ENCODE peak calls at places on chromosomes 16 and 17, in six cellular contexts. O, Y, P, U, R and E are unnamed samples.

GRCh38 chr16:10151718-10152117 is 30.5 kb downstream of the GRIN2A start:
- DNase-seq in O (no peak), Y (no peak), P (no peak), U (no peak), R (no peak), E (no peak)

GRCh38 chr17:78434455-78435329 is 56.2 kb downstream of the PGS1 start:
- DNase-seq in O (no peak), Y (no peak), P (no peak), U (no peak), R (no peak), E (no peak)

GRCh38 chr17:58172369-58173071 is 5.7 kb downstream of the OR4D2 start:
- DNase-seq in O (no peak), Y (peak), P (peak), U (peak), R (no peak), E (peak)

GRCh38 chr17:79273660-79274059 is 199.0 kb downstream of the ENGASE start:
- DNase-seq in O (no peak), Y (no peak), P (no peak), U (no peak), R (no peak), E (no peak)

GRCh38 chr17:44097110-44097810 is 26.2 kb downstream of the HDAC5 start:
- DNase-seq in O (no peak), Y (no peak), P (no peak), U (peak), R (no peak), E (peak)

GRCh38 chr16:83728518-83728917 is 79.3 kb upstream of the HSBP1 start:
- DNase-seq in O (no peak), Y (peak), P (no peak), U (no peak), R (no peak), E (no peak)

GRCh38 chr17:5413682-5414081 is 5.8 kb downstream of the NUP88 start:
- DNase-seq in O (no peak), Y (no peak), P (no peak), U (peak), R (no peak), E (peak)

GRCh38 chr17:32103476-32104113 is 38.7 kb upstream of the RHOT1 start:
- DNase-seq in O (no peak), Y (no peak), P (no peak), U (no peak), R (no peak), E (peak)

GRCh38 chr17:64180089-64180488 is 50.1 kb upstream of the ERN1 start:
- DNase-seq in O (no peak), Y (no peak), P (no peak), U (peak), R (no peak), E (peak)

GRCh38 chr17:63774141-63774981 is at the start of gene DDX42:
- DNase-seq in O (no peak), Y (peak), P (no peak), U (peak), R (peak), E (peak)